ENCODE peak calls at places on chromosome 6, in five cellular contexts. V is foreskin fibroblast, K is astrocyte of the spinal cord, R is choroid plexus epithelial cell, Y is PC-9. P is an unnamed sample.

GRCh38 chr6:167000759-167001158 is 1.6 kb downstream of the CEP43 start:
- DNase-seq in V (no peak), K (no peak), R (no peak), Y (no peak), P (no peak)

GRCh38 chr6:134632034-134632433 is 314.1 kb upstream of the SGK1 start:
- DNase-seq in V (no peak), K (no peak), R (no peak), Y (no peak), P (no peak)

GRCh38 chr6:38027685-38028373 is 208.3 kb downstream of the ZFAND3 start:
- DNase-seq in V (no peak), K (peak), R (peak), Y (no peak), P (no peak)

GRCh38 chr6:125944434-125944816 is 12.1 kb upstream of the HINT3 start:
- DNase-seq in V (peak), K (peak), R (peak), Y (peak), P (peak)

GRCh38 chr6:148954461-148954860 is 207.6 kb downstream of the UST start:
- DNase-seq in V (no peak), K (no peak), R (peak), Y (no peak), P (peak)

GRCh38 chr6:39347201-39347600 is 24.7 kb upstream of the KCNK16 start:
- DNase-seq in V (no peak), K (no peak), R (peak), Y (no peak), P (no peak)

GRCh38 chr6:132007474-132008190 is 56.5 kb upstream of the CCN2 start:
- DNase-seq in V (peak), K (peak), R (peak), Y (no peak), P (peak)

GRCh38 chr6:45681860-45682488 is 304.2 kb upstream of the SUPT3H start:
- DNase-seq in V (peak), K (no peak), R (no peak), Y (peak), P (peak)

GRCh38 chr6:170000071-170000843 is 248.8 kb downstream of the ERMARD start:
- DNase-seq in V (no peak), K (no peak), R (no peak), Y (no peak), P (no peak)

GRCh38 chr6:144064402-144064830 is 31.0 kb downstream of the SF3B5 start:
- DNase-seq in V (peak), K (no peak), R (no peak), Y (no peak), P (no peak)

GRCh38 chr6:169249057-169249456 is 4.6 kb downstream of the THBS2 start:
- DNase-seq in V (no peak), K (no peak), R (no peak), Y (no peak), P (no peak)

GRCh38 chr6:68651018-68651985 is 16.2 kb downstream of the ADGRB3 start:
- DNase-seq in V (peak), K (peak), R (peak), Y (no peak), P (peak)

GRCh38 chr6:63816979-63817436 is 181.4 kb downstream of the PHF3 start:
- DNase-seq in V (peak), K (no peak), R (peak), Y (no peak), P (peak)

GRCh38 chr6:20933057-20933792 is 399.0 kb downstream of the CDKAL1 start:
- DNase-seq in V (no peak), K (no peak), R (no peak), Y (peak), P (no peak)

GRCh38 chr6:154653853-154654252 is 79.4 kb upstream of the SCAF8 start:
- DNase-seq in V (peak), K (peak), R (peak), Y (no peak), P (peak)

GRCh38 chr6:125810435-125810834 is 19.7 kb downstream of the NCOA7 start:
- DNase-seq in V (no peak), K (no peak), R (no peak), Y (no peak), P (no peak)

GRCh38 chr6:138546733-138547185 is 47.5 kb upstream of the NHSL1 start:
- DNase-seq in V (no peak), K (peak), R (peak), Y (no peak), P (peak)

GRCh38 chr6:113634352-113635163 is 222.6 kb upstream of the MARCKS start:
- DNase-seq in V (peak), K (peak), R (peak), Y (peak), P (peak)

GRCh38 chr6:37155394-37156312 is 14.3 kb upstream of the PIM1 start:
- DNase-seq in V (no peak), K (no peak), R (no peak), Y (no peak), P (no peak)

GRCh38 chr6:105136433-105137350 is 43.1 kb downstream of the POPDC3 start:
- DNase-seq in V (peak), K (peak), R (peak), Y (no peak), P (peak)

GRCh38 chr6:163585932-163586437 is 171.5 kb downstream of the QKI start:
- DNase-seq in V (peak), K (peak), R (peak), Y (peak), P (peak)

GRCh38 chr6:142301421-142302391 is at the start of gene ADGRG6:
- DNase-seq in V (peak), K (peak), R (peak), Y (peak), P (peak)

GRCh38 chr6:129906515-129907077 is 45.5 kb upstream of the TMEM244 start:
- DNase-seq in V (no peak), K (no peak), R (no peak), Y (no peak), P (no peak)

GRCh38 chr6:170152111-170152926 is 138.6 kb downstream of the DLL1 start:
- DNase-seq in V (no peak), K (peak), R (no peak), Y (no peak), P (no peak)

GRCh38 chr6:110270166-110270565 is 88.0 kb downstream of the METTL24 start:
- DNase-seq in V (no peak), K (no peak), R (no peak), Y (no peak), P (no peak)

GRCh38 chr6:13239530-13240455 is 88.5 kb downstream of the TBC1D7 start:
- DNase-seq in V (peak), K (no peak), R (peak), Y (no peak), P (no peak)

GRCh38 chr6:45654673-45655072 is 276.9 kb upstream of the SUPT3H start:
- DNase-seq in V (peak), K (peak), R (no peak), Y (no peak), P (no peak)

GRCh38 chr6:103783344-103783743 is 1076.4 kb downstream of the HACE1 start:
- DNase-seq in V (no peak), K (no peak), R (peak), Y (no peak), P (peak)

GRCh38 chr6:82248233-82248735 is 740 bp upstream of the IBTK start:
- DNase-seq in V (peak), K (peak), R (peak), Y (peak), P (peak)

GRCh38 chr6:113526553-113526952 is 330.6 kb upstream of the MARCKS start:
- DNase-seq in V (no peak), K (no peak), R (no peak), Y (no peak), P (peak)

GRCh38 chr6:104689551-104690205 is 170.0 kb downstream of the HACE1 start:
- DNase-seq in V (peak), K (peak), R (peak), Y (peak), P (no peak)

GRCh38 chr6:2756687-2757224 is 6.0 kb upstream of the MYLK4 start:
- DNase-seq in V (no peak), K (no peak), R (no peak), Y (no peak), P (no peak)

GRCh38 chr6:107152633-107153032 is 37.3 kb upstream of the BEND3 start:
- DNase-seq in V (no peak), K (no peak), R (no peak), Y (no peak), P (no peak)

GRCh38 chr6:33450434-33450833 is 3.9 kb upstream of the ZBTB9 start:
- DNase-seq in V (peak), K (no peak), R (peak), Y (no peak), P (no peak)

GRCh38 chr6:23524556-23524955 is 601.5 kb upstream of the NRSN1 start:
- DNase-seq in V (no peak), K (no peak), R (no peak), Y (no peak), P (no peak)

GRCh38 chr6:132736239-132736638 is 21.5 kb downstream of the VNN2 start:
- DNase-seq in V (no peak), K (no peak), R (peak), Y (peak), P (peak)

GRCh38 chr6:116373300-116373699 is 2.6 kb downstream of the DSE start:
- DNase-seq in V (no peak), K (no peak), R (no peak), Y (no peak), P (peak)

GRCh38 chr6:40713002-40713719 is 126.0 kb upstream of the LRFN2 start:
- DNase-seq in V (peak), K (no peak), R (peak), Y (no peak), P (no peak)
- TF ChIP-seq CTCF in V (peak), K (peak), R (peak), Y (no peak), P (no peak)

DNA sequence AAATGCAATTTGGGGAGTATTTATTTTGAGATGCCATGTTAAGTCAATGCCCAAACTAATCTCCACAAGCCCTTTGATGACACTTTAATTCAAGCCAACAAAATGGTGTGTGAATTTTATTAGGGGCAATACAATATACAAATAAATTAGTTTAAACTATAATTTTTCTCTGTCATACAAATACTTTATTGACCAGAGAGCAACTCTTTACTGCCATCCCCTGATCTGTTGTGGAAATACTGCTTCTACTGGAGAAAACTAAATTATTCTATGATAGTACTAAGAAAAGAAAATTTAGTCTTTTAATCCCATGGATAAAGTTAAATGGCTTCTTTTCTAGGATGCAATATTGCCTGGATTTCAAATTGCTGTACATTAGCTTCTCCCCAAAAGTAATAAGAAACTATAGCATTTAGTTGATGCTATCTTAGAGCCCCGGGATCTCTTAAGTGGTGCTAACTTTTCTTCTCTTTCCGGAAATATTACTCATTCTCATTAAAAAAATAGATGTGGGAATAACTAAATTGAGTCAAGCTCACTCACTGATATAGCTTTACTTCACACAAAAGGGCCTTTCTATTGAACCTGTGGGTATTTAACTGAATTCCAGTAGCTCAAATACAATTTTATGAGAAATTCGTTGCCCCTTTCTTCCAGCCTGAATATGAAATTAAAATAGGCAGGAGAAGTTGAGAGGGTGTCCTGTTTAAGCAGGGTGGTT is 49.2 kb downstream of the SMPDL3A start:
- DNase-seq in V (peak), K (peak), R (peak), Y (no peak), P (peak)
- TF ChIP-seq CTCF in V (peak), K (peak), R (peak), Y (peak), P (peak)

GRCh38 chr6:117477988-117478852 is 4.3 kb upstream of the DCBLD1 start:
- DNase-seq in V (peak), K (no peak), R (peak), Y (no peak), P (peak)
- TF ChIP-seq CTCF in V (no peak), K (peak), R (peak), Y (no peak), P (peak)

DNA sequence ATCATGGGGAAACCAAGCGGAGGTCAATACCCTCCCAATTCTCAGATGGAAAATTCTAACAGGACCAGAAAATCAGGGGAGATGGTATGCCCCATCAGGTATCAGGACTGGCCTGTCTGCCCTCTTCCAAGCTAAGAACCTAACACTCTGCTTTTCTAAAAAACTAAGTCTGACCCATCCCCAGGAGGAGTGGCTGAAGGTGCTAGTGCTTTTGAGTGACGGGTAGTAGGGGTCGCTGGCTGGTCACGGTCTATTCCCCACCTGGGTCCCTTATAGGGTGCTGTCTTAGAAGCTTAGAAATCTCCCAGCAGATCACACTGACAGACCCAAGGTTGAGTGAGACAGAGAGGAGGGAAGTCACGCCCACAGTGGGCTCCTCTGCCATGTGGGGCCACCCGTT is 9.6 kb downstream of the ABHD16A start:
- DNase-seq in V (no peak), K (no peak), R (no peak), Y (no peak), P (no peak)
- TF ChIP-seq CTCF in V (no peak), K (no peak), R (no peak), Y (no peak), P (no peak)

DNA sequence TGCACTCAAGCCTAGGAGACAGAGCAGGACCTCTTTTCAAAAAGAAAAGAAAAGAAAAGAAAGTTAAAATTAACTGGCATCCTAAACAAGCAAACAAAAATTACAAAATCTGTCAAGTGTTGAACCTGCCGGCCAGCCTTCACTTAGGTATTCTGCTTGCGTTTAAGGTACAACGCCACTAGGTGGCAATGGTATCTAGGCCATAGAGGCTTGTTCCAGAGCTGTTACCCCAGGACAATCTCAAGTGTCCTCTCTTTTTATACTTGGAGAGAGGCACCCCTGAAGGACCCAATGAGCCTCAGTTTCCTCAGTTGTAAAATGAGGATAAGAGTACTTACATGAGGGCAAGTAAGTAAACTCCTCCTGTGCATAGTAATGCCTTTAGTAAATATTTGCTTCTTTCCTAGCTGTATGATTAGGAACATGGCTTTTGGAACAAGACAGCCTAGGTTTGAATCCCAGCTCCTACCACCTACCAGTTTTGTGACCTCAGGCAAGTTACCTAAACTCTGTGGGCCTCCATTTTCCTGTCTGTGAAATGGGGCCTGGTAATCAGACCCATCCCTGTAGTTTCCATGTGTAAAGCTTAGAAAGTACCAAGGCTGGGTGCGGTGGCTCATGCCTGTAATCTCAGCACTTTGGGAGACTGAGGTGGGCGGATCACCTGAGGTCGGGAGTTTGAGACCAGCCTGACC is 5.8 kb upstream of the PACSIN1 start:
- DNase-seq in V (peak), K (peak), R (peak), Y (no peak), P (peak)
- TF ChIP-seq CTCF in V (peak), K (peak), R (peak), Y (peak), P (peak)

GRCh38 chr6:157021267-157022021 is 244.3 kb downstream of the ARID1B start:
- DNase-seq in V (peak), K (peak), R (peak), Y (peak), P (peak)
- TF ChIP-seq CTCF in V (peak), K (peak), R (peak), Y (no peak), P (peak)

GRCh38 chr6:158347335-158347734 is 35.1 kb downstream of the TULP4 start:
- DNase-seq in V (peak), K (no peak), R (peak), Y (no peak), P (no peak)
- TF ChIP-seq CTCF in V (no peak), K (peak), R (peak), Y (no peak), P (no peak)